ENCODE peak calls at places on chromosomes 3 and 15, in four cellular contexts. One of them, this sample, is unnamed.

GRCh38 chr15:38075466-38075865 is 141.0 kb downstream of the TMCO5A start:
- DNase-seq in HFF-Myc: no peak
- DNase-seq in A549: no peak
- DNase-seq in GM12865: no peak
- DNase-seq in this sample: no peak

GRCh38 chr3:30418443-30418842 is 188.0 kb upstream of the TGFBR2 start:
- DNase-seq in HFF-Myc: no peak
- DNase-seq in A549: no peak
- DNase-seq in GM12865: no peak
- DNase-seq in this sample: no peak

GRCh38 chr3:67646586-67647234 is 7.7 kb downstream of the SUCLG2 start:
- DNase-seq in HFF-Myc: no peak
- DNase-seq in A549: peak
- DNase-seq in GM12865: no peak
- DNase-seq in this sample: no peak

GRCh38 chr3:48219543-48219942 is 3.8 kb upstream of the CAMP start:
- DNase-seq in HFF-Myc: no peak
- DNase-seq in A549: no peak
- DNase-seq in GM12865: no peak
- DNase-seq in this sample: no peak

GRCh38 chr3:170137971-170138370 is 43.6 kb downstream of the PHC3 start:
- DNase-seq in HFF-Myc: no peak
- DNase-seq in A549: no peak
- DNase-seq in GM12865: no peak
- DNase-seq in this sample: no peak

GRCh38 chr15:36844453-36845094 is 255.8 kb downstream of the MEIS2 start:
- DNase-seq in HFF-Myc: no peak
- DNase-seq in A549: no peak
- DNase-seq in GM12865: no peak
- DNase-seq in this sample: peak

GRCh38 chr3:8077126-8077525 is 424.5 kb upstream of the LMCD1 start:
- DNase-seq in HFF-Myc: no peak
- DNase-seq in A549: no peak
- DNase-seq in GM12865: no peak
- DNase-seq in this sample: no peak

GRCh38 chr3:29949131-29949530 is 657.3 kb upstream of the TGFBR2 start:
- DNase-seq in HFF-Myc: no peak
- DNase-seq in A549: no peak
- DNase-seq in GM12865: no peak
- DNase-seq in this sample: no peak

GRCh38 chr3:69821133-69821532 is 81.9 kb downstream of the MITF start:
- DNase-seq in HFF-Myc: no peak
- DNase-seq in A549: no peak
- DNase-seq in GM12865: no peak
- DNase-seq in this sample: no peak

GRCh38 chr15:85463273-85463937 is 83.0 kb downstream of the AKAP13 start:
- DNase-seq in HFF-Myc: no peak
- DNase-seq in A549: no peak
- DNase-seq in GM12865: no peak
- DNase-seq in this sample: no peak

GRCh38 chr3:97340940-97341339 is 423.6 kb upstream of the ARL6 start:
- DNase-seq in HFF-Myc: no peak
- DNase-seq in A549: no peak
- DNase-seq in GM12865: no peak
- DNase-seq in this sample: no peak

GRCh38 chr15:29533667-29534066 is 264.0 kb upstream of the NSMCE3 start:
- DNase-seq in HFF-Myc: no peak
- DNase-seq in A549: no peak
- DNase-seq in GM12865: no peak
- DNase-seq in this sample: peak

GRCh38 chr15:25905140-25905539 is 42.0 kb upstream of the ATP10A start:
- DNase-seq in HFF-Myc: no peak
- DNase-seq in A549: no peak
- DNase-seq in GM12865: no peak
- DNase-seq in this sample: no peak

GRCh38 chr15:23402140-23402539 is 44.9 kb downstream of the GOLGA6L2 start:
- DNase-seq in HFF-Myc: no peak
- DNase-seq in A549: no peak
- DNase-seq in GM12865: no peak
- DNase-seq in this sample: no peak

GRCh38 chr3:132626955-132627354 is 29.9 kb downstream of the ACKR4 start:
- DNase-seq in HFF-Myc: no peak
- DNase-seq in A549: no peak
- DNase-seq in GM12865: no peak
- DNase-seq in this sample: no peak

GRCh38 chr3:132635052-132635451 is 24.6 kb downstream of the ACAD11 start:
- DNase-seq in HFF-Myc: no peak
- DNase-seq in A549: no peak
- DNase-seq in GM12865: no peak
- DNase-seq in this sample: no peak

GRCh38 chr3:132628157-132628556 is 31.1 kb downstream of the ACKR4 start:
- DNase-seq in HFF-Myc: no peak
- DNase-seq in A549: no peak
- DNase-seq in GM12865: no peak
- DNase-seq in this sample: no peak

GRCh38 chr3:132629928-132630327 is 29.7 kb downstream of the ACAD11 start:
- DNase-seq in HFF-Myc: no peak
- DNase-seq in A549: no peak
- DNase-seq in GM12865: no peak
- DNase-seq in this sample: peak

GRCh38 chr3:132630612-132631011 is 29.0 kb downstream of the ACAD11 start:
- DNase-seq in HFF-Myc: no peak
- DNase-seq in A549: no peak
- DNase-seq in GM12865: no peak
- DNase-seq in this sample: no peak
- H3K4me3 ChIP-seq in HFF-Myc: no peak
- H3K4me3 ChIP-seq in A549: no peak
- H3K4me3 ChIP-seq in GM12865: no peak
- H3K4me3 ChIP-seq in this sample: no peak

GRCh38 chr15:100384108-100384410 is 42.3 kb upstream of the ADAMTS17 start:
- DNase-seq in HFF-Myc: no peak
- DNase-seq in A549: no peak
- DNase-seq in GM12865: no peak
- DNase-seq in this sample: no peak

GRCh38 chr15:100385300-100385699 is 43.5 kb upstream of the ADAMTS17 start:
- DNase-seq in HFF-Myc: no peak
- DNase-seq in A549: no peak
- DNase-seq in GM12865: no peak
- DNase-seq in this sample: no peak

GRCh38 chr15:100383302-100384107 is 41.7 kb upstream of the ADAMTS17 start:
- DNase-seq in HFF-Myc: no peak
- DNase-seq in A549: peak
- DNase-seq in GM12865: peak
- DNase-seq in this sample: no peak
- TF ChIP-seq CTCF in HFF-Myc: no peak
- TF ChIP-seq CTCF in A549: peak
- TF ChIP-seq CTCF in GM12865: peak
- TF ChIP-seq CTCF in this sample: peak

GRCh38 chr15:41331833-41332787 is at the start of gene OIP5:
- DNase-seq in HFF-Myc: peak
- DNase-seq in A549: peak
- DNase-seq in GM12865: peak
- DNase-seq in this sample: peak

GRCh38 chr15:41336549-41336948 is 3.9 kb downstream of the NUSAP1 start:
- DNase-seq in HFF-Myc: no peak
- DNase-seq in A549: no peak
- DNase-seq in GM12865: peak
- DNase-seq in this sample: no peak

GRCh38 chr15:41332788-41333527 is at the start of gene NUSAP1:
- DNase-seq in HFF-Myc: no peak
- DNase-seq in A549: peak
- DNase-seq in GM12865: peak
- DNase-seq in this sample: no peak

GRCh38 chr15:41337047-41337446 is 4.4 kb downstream of the NUSAP1 start:
- DNase-seq in HFF-Myc: no peak
- DNase-seq in A549: no peak
- DNase-seq in GM12865: no peak
- DNase-seq in this sample: no peak

DNA sequence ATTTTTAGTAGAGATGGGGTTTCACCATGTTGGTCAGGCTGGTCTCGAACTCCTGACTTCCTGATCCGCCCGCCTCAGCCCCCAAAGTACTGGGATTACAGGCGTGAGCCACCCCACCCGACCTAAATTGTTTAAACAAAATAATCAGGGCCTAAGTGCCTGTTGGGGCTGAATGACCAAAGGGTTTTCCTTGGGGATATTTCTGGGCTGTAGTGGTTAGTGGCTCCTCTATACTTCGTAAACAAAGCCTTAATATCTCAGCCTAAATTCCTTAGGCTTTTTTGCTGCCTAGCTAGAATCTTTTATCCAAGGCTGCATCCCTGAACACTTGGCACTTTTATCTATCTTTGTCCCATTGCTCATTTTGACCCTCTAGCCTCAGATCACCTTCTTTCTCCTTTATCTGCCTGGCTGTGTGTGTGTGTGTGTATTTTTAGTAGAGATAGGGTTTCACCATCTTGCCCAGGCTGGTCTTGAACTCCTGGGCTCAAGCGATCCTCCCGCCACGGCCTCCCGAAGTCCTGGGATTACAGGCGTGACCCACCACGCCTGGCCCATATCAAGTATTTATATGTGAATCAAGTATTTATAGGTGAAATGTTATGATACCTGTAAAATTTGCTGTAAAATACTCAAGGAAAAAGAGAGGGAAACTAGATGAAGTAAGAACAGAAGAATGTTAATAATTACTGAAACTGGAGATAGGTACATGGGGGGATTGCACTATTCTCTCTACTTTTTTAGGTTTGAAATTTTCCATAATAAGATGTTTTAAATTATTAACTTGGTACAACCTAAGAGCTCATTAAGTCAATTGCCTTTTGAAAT is 1.8 kb downstream of the NUSAP1 start:
- DNase-seq in HFF-Myc: no peak
- DNase-seq in A549: no peak
- DNase-seq in GM12865: peak
- DNase-seq in this sample: no peak
- H3K4me3 ChIP-seq in HFF-Myc: peak
- H3K4me3 ChIP-seq in A549: peak
- H3K4me3 ChIP-seq in GM12865: peak
- H3K4me3 ChIP-seq in this sample: peak

DNA sequence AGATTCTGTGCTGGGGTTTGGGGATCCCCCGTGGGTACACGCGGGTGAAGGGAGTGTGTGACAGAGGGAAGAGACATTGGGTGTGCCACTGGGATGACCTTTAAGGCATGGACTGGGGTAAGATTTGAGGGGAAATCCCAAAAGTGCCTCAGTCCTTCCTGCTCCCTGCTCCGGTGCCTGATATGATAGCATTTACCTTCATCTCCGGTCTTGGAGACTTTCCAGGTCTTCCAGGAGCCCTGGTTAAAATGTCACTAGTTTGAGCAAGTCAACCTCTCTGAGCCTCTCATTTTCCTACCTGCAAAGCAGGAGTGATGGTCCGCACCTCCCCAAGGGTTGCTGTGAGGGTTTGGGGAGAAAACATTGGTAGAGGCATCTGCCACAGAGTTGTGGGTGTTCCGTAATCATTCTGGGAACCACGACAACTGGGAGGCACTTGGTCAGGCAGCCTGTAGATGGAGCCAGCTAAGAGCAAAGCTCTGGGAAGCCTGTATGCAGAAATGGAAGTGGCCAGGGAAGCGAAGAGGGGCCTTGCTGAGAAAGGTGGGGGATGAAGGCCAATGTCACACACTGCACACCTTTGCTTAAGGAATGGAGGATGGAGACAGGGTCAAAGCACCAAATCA is 33.9 kb upstream of the KIF23 start:
- DNase-seq in HFF-Myc: no peak
- DNase-seq in A549: no peak
- DNase-seq in GM12865: no peak
- DNase-seq in this sample: no peak
- TF ChIP-seq CTCF in HFF-Myc: peak
- TF ChIP-seq CTCF in A549: peak
- TF ChIP-seq CTCF in GM12865: no peak
- TF ChIP-seq CTCF in this sample: peak

GRCh38 chr15:31329640-31330010 is 3.0 kb downstream of the KLF13 start:
- DNase-seq in HFF-Myc: no peak
- DNase-seq in A549: no peak
- DNase-seq in GM12865: no peak
- DNase-seq in this sample: no peak
- H3K4me3 ChIP-seq in HFF-Myc: peak
- H3K4me3 ChIP-seq in A549: no peak
- H3K4me3 ChIP-seq in GM12865: peak
- H3K4me3 ChIP-seq in this sample: peak

DNA sequence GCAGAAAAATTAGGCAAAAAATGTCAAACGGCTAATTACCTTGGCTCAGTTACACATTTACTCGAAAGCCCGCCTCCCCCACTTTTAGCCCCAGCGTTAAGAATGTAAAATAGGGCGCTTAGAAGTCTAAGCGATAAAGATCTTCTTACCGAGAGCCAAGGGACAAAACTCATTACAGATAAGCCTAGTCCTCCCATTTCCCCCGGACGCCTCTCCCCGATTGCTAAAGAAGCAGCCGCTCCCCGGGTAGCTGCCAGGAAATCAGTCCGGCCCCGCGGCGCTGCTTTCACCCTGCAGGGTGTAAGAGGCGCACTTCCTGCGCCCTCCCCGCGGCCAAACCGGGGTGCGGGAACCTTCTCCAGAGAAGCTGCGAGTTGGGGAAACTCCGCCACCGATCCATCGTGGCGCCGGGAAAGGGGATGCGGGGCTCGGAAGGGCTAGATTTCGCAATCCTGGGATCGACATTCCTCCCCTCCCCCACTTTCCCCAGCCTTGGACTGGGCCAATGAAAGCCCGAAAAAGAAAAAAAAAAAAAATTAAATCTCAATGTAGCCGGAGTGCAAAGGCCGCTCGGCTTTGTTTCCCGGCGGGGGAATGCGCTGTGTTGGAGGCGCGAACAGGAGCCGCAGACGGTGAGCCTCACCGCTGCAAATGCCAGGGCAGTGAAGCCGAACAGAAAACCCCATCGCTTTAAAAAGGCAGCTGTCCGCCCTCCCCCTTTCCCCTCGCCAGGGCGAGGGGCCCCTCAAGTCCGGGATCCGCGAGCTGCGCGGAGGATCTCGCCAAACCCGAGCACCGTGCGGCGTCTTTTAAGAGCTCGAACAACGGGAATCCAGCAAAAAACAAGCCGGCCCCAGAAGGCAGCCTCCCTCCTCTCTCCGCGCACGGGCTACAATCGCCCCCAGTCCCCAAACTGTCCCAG is 658 bp upstream of the PTPRG start:
- DNase-seq in HFF-Myc: peak
- DNase-seq in A549: peak
- DNase-seq in GM12865: peak
- DNase-seq in this sample: peak
- TF ChIP-seq CTCF in HFF-Myc: no peak
- TF ChIP-seq CTCF in A549: no peak
- TF ChIP-seq CTCF in GM12865: peak
- TF ChIP-seq CTCF in this sample: no peak

GRCh38 chr15:49760749-49761148 is 139.9 kb downstream of the DTWD1 start:
- DNase-seq in HFF-Myc: no peak
- DNase-seq in A549: no peak
- DNase-seq in GM12865: no peak
- DNase-seq in this sample: no peak
- H3K4me3 ChIP-seq in HFF-Myc: no peak
- H3K4me3 ChIP-seq in A549: no peak
- H3K4me3 ChIP-seq in GM12865: no peak
- H3K4me3 ChIP-seq in this sample: no peak

This sample was measured in astrocyte of the cerebellum.